ENCODE peak calls at places on chromosomes 7 and 10, in five cellular contexts. G is K562, C is A549, K is GM12878, A is HepG2. Q is an unnamed sample.

GRCh38 chr7:148537435-148537834 is 53.1 kb upstream of the C7orf33 start:
- DNase-seq in G (no peak), C (no peak), K (no peak), A (no peak), Q (no peak)

GRCh38 chr7:121456015-121456414 is 59.9 kb upstream of the FAM3C start:
- DNase-seq in G (no peak), C (no peak), K (no peak), A (no peak), Q (no peak)

GRCh38 chr10:119284679-119285096 is 77.3 kb downstream of the GRK5 start:
- DNase-seq in G (no peak), C (no peak), K (no peak), A (no peak), Q (no peak)

GRCh38 chr7:30595461-30596042 is 874 bp downstream of the GARS1 start:
- DNase-seq in G (no peak), C (no peak), K (peak), A (no peak), Q (no peak)

GRCh38 chr7:18041202-18041601 is 13.6 kb upstream of the PRPS1L1 start:
- DNase-seq in G (no peak), C (no peak), K (no peak), A (no peak), Q (no peak)

GRCh38 chr7:14691597-14692203 is 210.9 kb downstream of the DGKB start:
- DNase-seq in G (peak), C (no peak), K (no peak), A (peak), Q (peak)

GRCh38 chr7:118478931-118479330 is 254.4 kb downstream of the ANKRD7 start:
- DNase-seq in G (no peak), C (no peak), K (no peak), A (no peak), Q (no peak)

GRCh38 chr10:13371879-13372470 is 23.9 kb upstream of the SEPHS1 start:
- DNase-seq in G (peak), C (peak), K (no peak), A (peak), Q (peak)

GRCh38 chr7:94578615-94579014 is 69.0 kb downstream of the CASD1 start:
- DNase-seq in G (no peak), C (no peak), K (no peak), A (no peak), Q (no peak)

GRCh38 chr10:102645741-102646609 is 1.7 kb downstream of the TRIM8 start:
- DNase-seq in G (peak), C (peak), K (peak), A (peak), Q (peak)

GRCh38 chr7:6556196-6556595 is 4.9 kb upstream of the GRID2IP start:
- DNase-seq in G (peak), C (no peak), K (no peak), A (no peak), Q (no peak)

GRCh38 chr10:130747946-130748345 is 563.6 kb downstream of the TCERG1L start:
- DNase-seq in G (no peak), C (no peak), K (no peak), A (no peak), Q (no peak)

GRCh38 chr7:100407285-100408180 is 21.0 kb downstream of the ZCWPW1 start:
- DNase-seq in G (peak), C (peak), K (peak), A (peak), Q (peak)

GRCh38 chr7:117083648-117084047 is 130.3 kb downstream of the ST7 start:
- DNase-seq in G (no peak), C (no peak), K (no peak), A (no peak), Q (no peak)

GRCh38 chr10:124287071-124287685 is 131.5 kb downstream of the OAT start:
- DNase-seq in G (no peak), C (no peak), K (no peak), A (no peak), Q (no peak)

GRCh38 chr7:120806669-120807068 is 51.3 kb downstream of the TSPAN12 start:
- DNase-seq in G (no peak), C (no peak), K (no peak), A (no peak), Q (no peak)

GRCh38 chr10:110273474-110273873 is 31.2 kb downstream of the SMNDC1 start:
- DNase-seq in G (no peak), C (no peak), K (peak), A (peak), Q (peak)

GRCh38 chr7:23058412-23059096 is 44.6 kb upstream of the HYCC1 start:
- DNase-seq in G (no peak), C (no peak), K (no peak), A (no peak), Q (peak)

DNA sequence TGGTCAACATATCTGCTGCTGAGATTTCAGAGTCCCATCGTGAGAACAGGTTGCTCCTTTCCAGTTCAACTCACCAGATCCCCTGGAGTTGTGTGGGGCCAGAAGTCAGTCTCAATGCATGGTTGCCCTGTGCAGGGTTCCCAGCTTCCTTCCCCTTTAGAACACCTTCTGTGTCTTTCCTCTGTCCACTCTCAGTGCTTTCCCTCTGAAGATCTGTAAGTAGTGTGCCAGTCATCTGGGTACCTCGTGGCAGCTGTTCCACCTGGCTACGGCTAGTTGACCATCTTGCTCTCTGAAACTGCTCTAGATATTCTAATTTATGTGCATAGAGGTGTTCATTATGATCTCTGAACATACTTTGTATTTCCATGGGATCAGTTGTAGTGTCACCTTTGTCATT is 36.1 kb upstream of the PRSS37 start:
- DNase-seq in G (no peak), C (no peak), K (no peak), A (no peak), Q (no peak)
- TF ChIP-seq CTCF in G (no peak), C (no peak), K (no peak), A (no peak), Q (no peak)

GRCh38 chr10:7206407-7207127 is 204.3 kb downstream of the SFMBT2 start:
- DNase-seq in G (no peak), C (no peak), K (no peak), A (no peak), Q (peak)
- H3K4me3 ChIP-seq in G (no peak), C (no peak), K (no peak), A (no peak), Q (no peak)

GRCh38 chr7:90530263-90530662 is 60.8 kb downstream of the PTTG1IP2 start:
- DNase-seq in G (no peak), C (no peak), K (no peak), A (no peak), Q (peak)
- TF ChIP-seq MYC in G (no peak), C (no peak), K (no peak), A (no peak), Q (no peak)

GRCh38 chr7:131546583-131547111 is 9.8 kb downstream of the PODXL start:
- DNase-seq in G (peak), C (no peak), K (no peak), A (peak), Q (peak)
- TF ChIP-seq CTCF in G (peak), C (peak), K (peak), A (peak), Q (peak)

DNA sequence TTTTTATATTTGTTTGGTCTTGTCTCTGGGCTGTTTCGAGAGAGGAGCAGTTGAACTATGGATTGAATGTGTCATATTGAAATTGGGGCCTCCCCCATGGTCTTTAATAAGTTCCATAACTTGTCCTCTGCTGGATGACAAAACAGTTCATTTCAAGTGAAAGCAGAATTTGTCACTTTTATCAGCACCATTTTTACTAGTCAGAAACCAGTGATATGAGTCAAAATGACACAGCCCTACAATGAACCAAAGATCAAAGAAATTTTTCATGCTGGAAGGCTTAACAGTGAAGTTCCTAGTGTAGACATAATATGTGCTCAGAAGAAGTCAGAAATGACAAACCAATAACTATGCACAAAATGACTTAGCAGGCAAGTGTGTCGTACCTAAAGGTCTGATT is 133.6 kb upstream of the VWC2 start:
- DNase-seq in G (no peak), C (no peak), K (no peak), A (no peak), Q (no peak)
- H3K4me3 ChIP-seq in G (no peak), C (no peak), K (no peak), A (no peak), Q (no peak)

DNA sequence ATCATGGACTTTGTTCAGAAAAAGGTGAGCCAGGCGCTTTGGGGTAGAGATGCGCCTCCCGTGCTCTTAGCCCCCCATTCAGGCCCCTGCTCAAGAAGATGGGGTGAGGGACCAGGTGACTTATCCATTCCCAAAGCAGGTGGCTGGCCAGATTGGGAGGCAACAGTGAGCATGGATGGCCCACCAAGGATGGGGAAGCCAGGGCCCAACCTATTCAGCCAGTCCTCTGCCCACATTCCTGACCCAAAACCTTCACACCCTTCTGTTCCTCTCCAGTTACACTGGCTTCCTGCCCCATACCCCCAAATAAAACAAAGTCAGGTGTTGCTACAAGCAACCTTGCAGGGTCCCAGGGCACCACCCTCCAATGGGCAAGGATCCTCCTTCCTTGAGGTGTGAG is 44.4 kb downstream of the TSPAN15 start:
- DNase-seq in G (no peak), C (no peak), K (no peak), A (no peak), Q (no peak)
- TF ChIP-seq MYC in G (no peak), C (no peak), K (no peak), A (no peak), Q (no peak)

GRCh38 chr10:126898460-126898859 is 6.8 kb upstream of the DOCK1 start:
- DNase-seq in G (no peak), C (no peak), K (no peak), A (no peak), Q (no peak)
- TF ChIP-seq CTCF in G (no peak), C (no peak), K (no peak), A (no peak), Q (no peak)

GRCh38 chr7:135158141-135158655 is 10.3 kb downstream of the TMEM140 start:
- DNase-seq in G (peak), C (no peak), K (no peak), A (no peak), Q (no peak)
- H3K4me3 ChIP-seq in G (no peak), C (no peak), K (no peak), A (no peak), Q (no peak)

DNA sequence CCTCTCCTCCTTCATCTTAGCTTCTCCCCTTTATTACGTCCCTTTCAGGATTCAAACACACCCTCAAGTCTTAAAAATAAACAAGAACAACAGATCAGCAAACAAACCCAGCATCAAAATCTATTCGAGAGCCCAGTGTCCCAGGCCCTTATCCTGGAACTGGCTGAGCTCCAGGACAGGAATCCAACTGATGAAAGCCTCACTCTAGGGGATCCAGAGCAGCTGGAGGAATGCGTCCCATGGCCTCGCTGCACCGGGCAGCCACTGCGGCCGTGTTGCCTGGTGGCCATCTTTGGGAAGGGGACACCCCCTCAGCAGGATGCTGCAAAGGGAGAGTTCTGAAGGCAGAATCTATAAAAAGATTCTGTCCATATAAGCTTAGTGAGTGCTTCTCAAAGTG is 156.5 kb upstream of the BMPER start:
- DNase-seq in G (no peak), C (no peak), K (no peak), A (no peak), Q (no peak)
- TF ChIP-seq MYC in G (no peak), C (no peak), K (no peak), A (no peak), Q (no peak)